ENCODE peak calls at places on chromosome 4, in eight cellular contexts. Q is CD14-positive monocyte, H is suprapubic skin, L is AG04450, M is H9, D is Calu3, N is nephron progenitor cell, A is HFF-Myc. S is an unnamed sample.

GRCh38 chr4:10753326-10753725 is 68.8 kb upstream of the CLNK start:
- DNase-seq in L (no peak), A (no peak), M (no peak), Q (no peak), H (no peak), D (no peak), N (no peak), S (no peak)

GRCh38 chr4:169115897-169116254 is 105.8 kb upstream of the CBR4 start:
- DNase-seq in H (no peak), Q (no peak), L (peak), A (peak), N (no peak), D (peak), M (no peak), S (peak)

GRCh38 chr4:140308366-140309123 is 64.9 kb upstream of the SCOC start:
- DNase-seq in M (no peak), A (no peak), L (peak), D (no peak), H (peak), N (no peak), Q (no peak), S (no peak)

GRCh38 chr4:107027379-107027778 is 8.7 kb downstream of the DKK2 start:
- DNase-seq in L (no peak), H (no peak), M (no peak), D (no peak), Q (no peak), A (no peak), N (no peak), S (no peak)

GRCh38 chr4:140645614-140646412 is 77.1 kb upstream of the UCP1 start:
- DNase-seq in N (no peak), H (no peak), Q (no peak), M (no peak), D (no peak), A (no peak), L (no peak), S (no peak)

GRCh38 chr4:165872443-165873297 is at the start of gene TLL1:
- DNase-seq in H (no peak), D (no peak), A (no peak), N (peak), L (no peak), Q (no peak), M (peak), S (no peak)

GRCh38 chr4:185467101-185467500 is 4.4 kb downstream of the CCDC110 start:
- DNase-seq in L (no peak), Q (no peak), H (no peak), N (no peak), M (no peak), A (no peak), D (no peak), S (no peak)

GRCh38 chr4:31104033-31104432 is 383.9 kb downstream of the PCDH7 start:
- DNase-seq in D (no peak), A (no peak), Q (no peak), N (no peak), L (no peak), M (no peak), H (no peak), S (no peak)

GRCh38 chr4:101793397-101793796 is 2.9 kb downstream of the BANK1 start:
- DNase-seq in H (no peak), L (no peak), A (no peak), Q (no peak), D (no peak), N (no peak), M (no peak), S (no peak)

GRCh38 chr4:8602686-8603430 is 10.3 kb downstream of the CPZ start:
- DNase-seq in A (no peak), L (no peak), H (no peak), N (no peak), M (no peak), Q (no peak), D (no peak), S (no peak)

GRCh38 chr4:138967313-138967712 is 48.3 kb upstream of the NOCT start:
- DNase-seq in H (no peak), L (no peak), A (no peak), Q (no peak), M (no peak), D (no peak), N (no peak), S (no peak)

GRCh38 chr4:181548873-181549541 is 694.2 kb upstream of the TENM3 start:
- DNase-seq in H (no peak), A (no peak), N (no peak), M (peak), L (peak), Q (no peak), D (peak), S (no peak)

GRCh38 chr4:54101190-54102041 is 1.5 kb downstream of the GSX2 start:
- DNase-seq in L (no peak), A (no peak), D (no peak), N (no peak), M (peak), Q (no peak), H (no peak), S (no peak)

DNA sequence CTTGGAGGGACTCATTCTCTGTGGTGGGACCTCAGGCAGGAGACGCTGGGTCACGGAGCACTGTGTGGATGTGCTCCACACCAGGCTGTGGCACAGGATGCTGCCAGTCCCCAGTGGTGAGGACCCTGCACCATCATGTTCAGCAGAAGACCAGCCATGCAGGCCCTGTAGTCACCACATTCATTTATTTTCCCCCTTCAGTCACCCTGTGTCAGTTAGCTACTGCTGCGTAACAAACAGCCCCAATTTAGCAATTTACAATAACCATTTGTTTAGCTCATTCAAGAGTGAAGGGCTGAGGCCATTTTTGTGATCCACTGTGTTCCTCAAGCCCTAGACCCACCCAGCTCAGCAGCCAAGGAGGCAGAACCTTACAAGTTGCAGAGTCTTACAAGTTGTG is 23.6 kb upstream of the ADRA2C start:
- DNase-seq in Q (no peak), D (no peak), A (no peak), N (no peak), L (no peak), H (no peak), M (no peak), S (no peak)
- TF ChIP-seq CTCF in Q (no peak), D (no peak), A (no peak), N (no peak), L (no peak), H (no peak), M (no peak), S (no peak)

GRCh38 chr4:5409980-5410618 is 298.3 kb downstream of the EVC2 start:
- DNase-seq in M (no peak), A (no peak), Q (no peak), D (no peak), L (no peak), H (no peak), N (no peak), S (no peak)
- TF ChIP-seq CTCF in M (peak), A (no peak), Q (no peak), D (no peak), L (peak), H (no peak), N (no peak), S (peak)

DNA sequence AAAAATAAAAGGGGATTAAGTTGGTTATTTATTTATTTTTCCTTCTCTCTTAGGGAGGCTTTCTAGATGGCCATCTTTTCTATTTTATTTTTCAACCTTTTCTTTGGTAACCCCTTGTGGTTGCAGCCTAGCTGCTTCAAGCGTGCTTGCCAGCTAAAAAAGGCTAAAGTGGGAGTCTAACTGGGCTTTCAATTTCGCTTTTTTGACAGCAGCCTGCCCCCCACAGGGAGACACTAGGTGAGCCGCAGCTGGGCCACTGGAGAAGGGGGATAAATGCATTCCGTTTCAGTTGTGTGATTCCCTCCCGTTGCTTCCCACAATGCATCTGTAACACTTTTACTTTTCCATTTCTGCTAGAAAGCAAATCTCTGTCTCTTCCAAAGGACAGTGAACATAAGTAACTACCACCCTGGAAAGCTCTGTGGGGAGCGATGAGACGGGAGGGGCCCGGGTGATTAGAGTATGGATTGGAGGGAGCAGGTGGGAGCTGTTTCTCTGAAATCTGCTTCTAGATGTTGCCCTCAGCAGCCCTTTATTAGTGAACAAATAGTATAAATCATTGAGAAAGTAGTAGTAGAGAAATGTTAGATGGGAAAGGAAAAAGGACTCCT is 86.2 kb upstream of the RAPGEF2 start:
- DNase-seq in D (no peak), A (no peak), N (peak), H (no peak), L (no peak), Q (no peak), M (peak), S (no peak)
- TF ChIP-seq CTCF in D (no peak), A (no peak), N (no peak), H (no peak), L (peak), Q (no peak), M (peak), S (peak)

GRCh38 chr4:97370581-97370980 is 772.7 kb downstream of the STPG2 start:
- DNase-seq in M (no peak), H (no peak), N (no peak), L (no peak), Q (no peak), A (no peak), D (no peak), S (no peak)
- TF ChIP-seq CTCF in M (no peak), H (no peak), N (no peak), L (no peak), Q (no peak), A (no peak), D (no peak), S (no peak)

GRCh38 chr4:157170321-157170720 is 50.2 kb upstream of the GRIA2 start:
- DNase-seq in H (no peak), Q (no peak), N (no peak), A (no peak), L (no peak), M (no peak), D (no peak), S (no peak)

DNA sequence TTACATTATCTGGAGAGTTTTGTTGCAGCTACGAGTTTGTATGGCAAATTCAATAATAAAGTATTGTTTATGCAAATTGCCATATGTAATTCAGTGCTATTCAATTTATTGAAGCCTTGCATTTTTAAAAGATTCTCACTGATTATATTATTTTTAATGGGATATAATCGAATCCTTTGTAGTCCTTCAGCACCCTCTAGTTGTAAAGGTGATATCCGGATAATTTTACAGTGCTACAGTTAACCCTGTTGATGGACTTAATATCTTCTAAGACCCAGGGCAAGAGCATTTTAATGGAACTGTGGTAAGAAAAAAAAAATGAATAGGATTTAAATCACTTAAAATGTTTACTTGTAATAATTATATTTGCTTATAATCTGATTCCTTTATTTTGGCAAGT is 48.5 kb upstream of the GRIA2 start:
- DNase-seq in A (peak), D (no peak), N (no peak), L (no peak), Q (no peak), H (no peak), M (no peak), S (peak)
- TF ChIP-seq CTCF in A (no peak), D (no peak), N (no peak), L (peak), Q (no peak), H (no peak), M (peak), S (peak)

GRCh38 chr4:38071801-38072567 is 111.8 kb downstream of the PTTG2 start:
- DNase-seq in D (no peak), H (no peak), Q (no peak), M (no peak), A (no peak), L (no peak), N (no peak), S (no peak)
- TF ChIP-seq CTCF in D (no peak), H (no peak), Q (no peak), M (no peak), A (no peak), L (no peak), N (no peak), S (no peak)

GRCh38 chr4:20299515-20299914 is 47.8 kb downstream of the SLIT2 start:
- DNase-seq in M (no peak), D (peak), A (no peak), N (peak), H (no peak), L (peak), Q (no peak), S (no peak)
- TF ChIP-seq CTCF in M (peak), D (peak), A (no peak), N (peak), H (no peak), L (peak), Q (no peak), S (peak)

DNA sequence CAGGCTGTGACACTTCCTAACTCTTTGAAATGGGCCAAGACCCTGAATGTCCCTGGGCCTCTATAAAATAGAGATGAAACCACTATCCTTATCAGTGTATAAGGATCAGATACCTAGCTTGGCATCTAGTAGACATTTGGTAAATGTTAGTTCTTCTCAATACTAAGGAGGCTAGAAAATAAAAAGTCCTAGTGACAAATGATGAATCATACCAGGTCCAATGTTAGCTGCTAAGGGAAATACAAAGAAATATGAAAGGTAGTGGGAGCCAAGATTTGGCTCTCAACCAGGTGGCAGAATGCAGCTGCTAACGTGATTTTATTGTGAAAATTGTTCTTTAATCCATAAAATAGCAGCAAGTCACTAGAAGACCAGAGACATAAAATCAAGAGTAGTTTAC is 19.8 kb upstream of the PPARGC1A start:
- DNase-seq in H (no peak), M (no peak), A (no peak), N (no peak), Q (no peak), D (no peak), L (no peak), S (no peak)
- TF ChIP-seq CTCF in H (no peak), M (no peak), A (no peak), N (no peak), Q (no peak), D (no peak), L (no peak), S (no peak)